ENCODE peak calls at places on chromosome 2, in five cellular contexts. Z, L, N, I and D are unnamed samples.

GRCh38 chr2:96485751-96486643 is 19.2 kb downstream of the NEURL3 start:
- DNase-seq in Z (peak; percentile 87), L (no peak), N (peak; percentile 59), I (peak; percentile 60), D (peak; percentile 78)

GRCh38 chr2:192016265-192016664 is 169.4 kb upstream of the CAVIN2 start:
- DNase-seq in Z (peak; percentile 85), L (no peak), N (no peak), I (no peak), D (no peak)

GRCh38 chr2:122707224-122707824 is 951.9 kb downstream of the TSN start:
- DNase-seq in Z (no peak), L (no peak), N (no peak), I (no peak), D (no peak)

GRCh38 chr2:159455330-159455918 is 160.9 kb downstream of the BAZ2B start:
- DNase-seq in Z (no peak), L (no peak), N (no peak), I (peak; percentile 4), D (no peak)

GRCh38 chr2:204494681-204495080 is 50.6 kb upstream of the PARD3B start:
- DNase-seq in Z (no peak), L (no peak), N (no peak), I (no peak), D (no peak)

GRCh38 chr2:207258191-207258991 is 92.6 kb upstream of the KLF7 start:
- DNase-seq in Z (peak; percentile 100), L (no peak), N (no peak), I (peak; percentile 75), D (peak; percentile 77)

GRCh38 chr2:101115664-101116063 is 35.5 kb downstream of the TBC1D8 start:
- DNase-seq in Z (no peak), L (no peak), N (no peak), I (no peak), D (no peak)

GRCh38 chr2:100470898-100471514 is 724 bp downstream of the NMS start:
- DNase-seq in Z (peak; percentile 7), L (peak; percentile 51), N (peak; percentile 79), I (peak; percentile 56), D (peak; percentile 2)

GRCh38 chr2:141900826-141901225 is 230.0 kb downstream of the LRP1B start:
- DNase-seq in Z (no peak), L (no peak), N (no peak), I (no peak), D (no peak)

GRCh38 chr2:196725218-196725617 is 74.3 kb downstream of the GTF3C3 start:
- DNase-seq in Z (no peak), L (no peak), N (no peak), I (no peak), D (no peak)

GRCh38 chr2:28342081-28342967 is 50.3 kb upstream of the FOSL2 start:
- DNase-seq in Z (peak; percentile 84), L (no peak), N (no peak), I (no peak), D (no peak)

GRCh38 chr2:223970343-223971128 is 13.3 kb downstream of the MRPL44 start:
- DNase-seq in Z (peak; percentile 67), L (peak; percentile 61), N (no peak), I (peak; percentile 66), D (peak; percentile 64)

GRCh38 chr2:150887926-150888325 is 373.7 kb downstream of the RBM43 start:
- DNase-seq in Z (peak; percentile 2), L (no peak), N (no peak), I (no peak), D (no peak)

GRCh38 chr2:60707750-60708371 is 48.2 kb upstream of the PAPOLG start:
- DNase-seq in Z (peak; percentile 28), L (peak; percentile 21), N (peak; percentile 43), I (peak; percentile 25), D (no peak)

GRCh38 chr2:158489366-158490112 is 32.8 kb downstream of the PKP4 start:
- DNase-seq in Z (no peak), L (no peak), N (no peak), I (peak; percentile 67), D (no peak)

GRCh38 chr2:134796373-134796772 is 42.0 kb upstream of the ACMSD start:
- DNase-seq in Z (no peak), L (no peak), N (no peak), I (no peak), D (no peak)

GRCh38 chr2:136765736-136766323 is 485 bp downstream of the THSD7B start:
- DNase-seq in Z (no peak), L (no peak), N (peak; percentile 35), I (no peak), D (no peak)

GRCh38 chr2:898319-898718 is 52.3 kb upstream of the SNTG2 start:
- DNase-seq in Z (no peak), L (no peak), N (peak; percentile 75), I (peak; percentile 84), D (no peak)

GRCh38 chr2:29228276-29228675 is 113.1 kb downstream of the CLIP4 start:
- DNase-seq in Z (peak; percentile 30), L (no peak), N (no peak), I (peak; percentile 5), D (no peak)

GRCh38 chr2:239587311-239587731 is 186.5 kb upstream of the HDAC4 start:
- DNase-seq in Z (no peak), L (no peak), N (no peak), I (no peak), D (peak; percentile 70)

GRCh38 chr2:25982273-25982967 is at the start of gene KIF3C:
- DNase-seq in Z (peak; percentile 42), L (peak; percentile 72), N (peak; percentile 96), I (peak; percentile 90), D (peak; percentile 55)

GRCh38 chr2:25980076-25980887 is 2.0 kb downstream of the KIF3C start:
- DNase-seq in Z (no peak), L (no peak), N (no peak), I (no peak), D (no peak)

GRCh38 chr2:25982968-25983280 is 627 bp upstream of the KIF3C start:
- DNase-seq in Z (no peak), L (no peak), N (no peak), I (no peak), D (no peak)

GRCh38 chr2:25980951-25981350 is 1.3 kb downstream of the KIF3C start:
- DNase-seq in Z (no peak), L (no peak), N (no peak), I (no peak), D (no peak)

GRCh38 chr2:25981596-25982272 is 563 bp downstream of the KIF3C start:
- DNase-seq in Z (no peak), L (no peak), N (peak; percentile 45), I (no peak), D (no peak)
- H3K4me2 ChIP-seq in Z (peak overlapping the region; percentile 81), L (peak overlapping the region; percentile 85), N (peak overlapping the region; percentile 55), I (peak overlapping the region; percentile 77), D (peak overlapping the region; percentile 70)

DNA sequence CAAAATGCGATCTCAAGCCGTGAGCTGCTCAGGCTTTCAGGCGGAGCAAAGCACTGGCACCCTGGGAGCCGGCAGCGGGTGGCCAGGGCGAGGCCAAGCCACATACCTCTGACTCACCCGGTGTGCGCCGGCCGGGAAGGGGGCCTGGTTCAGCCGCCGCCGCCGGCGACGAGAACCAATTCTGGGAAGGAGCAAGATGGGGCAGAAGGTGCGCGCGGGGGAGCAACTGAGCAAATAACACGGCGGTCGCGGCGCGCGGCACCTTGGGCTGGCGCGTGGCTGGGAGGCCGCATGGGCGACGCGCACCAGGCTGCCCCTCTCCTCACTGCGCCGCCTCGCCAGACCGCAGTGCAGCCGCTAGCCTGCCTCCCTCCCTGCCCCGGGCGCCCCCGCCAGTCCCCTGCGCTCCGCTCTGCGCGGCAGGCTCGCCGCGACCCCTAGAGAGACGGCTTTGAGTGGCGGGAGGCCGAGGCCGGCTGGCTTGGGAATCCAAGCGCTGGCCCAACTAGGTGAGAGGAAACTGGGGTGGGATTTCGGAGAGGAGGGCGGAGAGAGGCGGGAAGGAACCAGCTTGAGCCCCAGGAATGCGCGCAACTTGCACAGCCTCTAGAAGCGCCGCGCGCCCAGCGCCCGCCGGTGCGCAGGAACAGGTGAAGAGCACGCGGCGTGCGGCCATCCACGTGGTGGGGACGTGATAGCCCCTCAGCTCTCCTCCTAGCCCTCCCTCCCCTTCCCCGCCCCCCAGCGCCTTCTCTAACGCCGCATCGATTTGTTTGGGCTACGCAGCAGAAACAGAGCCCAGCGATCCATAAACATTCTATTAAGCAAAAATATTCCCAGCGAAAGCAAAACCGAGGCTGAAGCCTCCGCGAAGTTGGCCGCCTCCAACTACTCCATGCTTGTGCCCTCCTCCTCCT is 3.3 kb downstream of the NRP2 start:
- DNase-seq in Z (peak; percentile 67), L (no peak), N (peak; percentile 76), I (peak; percentile 89), D (peak; percentile 59)
- H2BK120ac ChIP-seq in Z (peak overlapping the region; percentile 79), L (peak overlapping the region; percentile 47), N (peak overlapping the region; percentile 78), I (peak overlapping the region; percentile 96), D (peak overlapping the region; percentile 78)

GRCh38 chr2:27255660-27256059 is 7.2 kb downstream of the SLC30A3 start:
- DNase-seq in Z (peak; percentile 67), L (no peak), N (no peak), I (no peak), D (no peak)

GRCh38 chr2:27251786-27252185 is 11.1 kb downstream of the SLC30A3 start:
- DNase-seq in Z (no peak), L (no peak), N (no peak), I (no peak), D (no peak)

GRCh38 chr2:27256855-27257454 is 5.9 kb downstream of the SLC30A3 start:
- DNase-seq in Z (no peak), L (no peak), N (no peak), I (no peak), D (no peak)

GRCh38 chr2:27258051-27258450 is 4.8 kb downstream of the SLC30A3 start:
- DNase-seq in Z (no peak), L (no peak), N (no peak), I (no peak), D (no peak)

DNA sequence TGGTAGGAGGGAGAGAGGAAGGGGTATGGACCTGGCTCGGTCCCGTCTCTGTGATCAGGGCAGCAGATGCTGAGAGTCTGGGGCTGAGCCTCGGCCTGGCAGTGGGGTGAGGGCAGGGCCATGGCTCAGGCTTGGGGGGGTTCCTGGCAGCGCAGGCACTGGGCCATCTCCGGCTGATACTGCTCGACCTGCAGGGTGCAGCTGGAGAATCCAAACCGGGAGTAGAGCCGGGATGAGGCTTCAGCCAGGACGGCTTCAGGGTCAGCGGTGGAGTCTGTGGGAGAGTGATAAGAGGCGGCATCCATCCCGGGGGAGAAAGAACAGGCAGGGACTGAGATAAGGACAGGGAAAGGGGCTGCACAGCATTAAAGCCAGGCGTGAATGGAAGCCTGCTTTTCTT is 7.7 kb downstream of the SLC30A3 start:
- DNase-seq in Z (no peak), L (no peak), N (no peak), I (no peak), D (no peak)
- H3K4me2 ChIP-seq in Z (no peak overlapping the region), L (no peak overlapping the region), N (no peak overlapping the region), I (no peak overlapping the region), D (no peak overlapping the region)

GRCh38 chr2:65281626-65282351 is 54.2 kb downstream of the ACTR2 start:
- DNase-seq in Z (peak; percentile 33), L (no peak), N (no peak), I (peak; percentile 70), D (peak; percentile 63)
- H2BK120ac ChIP-seq in Z (no peak overlapping the region), L (no peak overlapping the region), N (no peak overlapping the region), I (no peak overlapping the region), D (no peak overlapping the region)